ENCODE peak calls at places on chromosome 9, in seven cellular contexts. H, F, J, Q, U, E and T are unnamed samples.

GRCh38 chr9:135501261-135502167 is 1.0 kb downstream of the MRPS2 start:
- DNase-seq in F (no peak), E (no peak), H (peak), U (no peak), Q (no peak), J (no peak), T (peak)

GRCh38 chr9:71709384-71709783 is 58.9 kb downstream of the CEMIP2 start:
- DNase-seq in E (no peak), Q (no peak), U (no peak), H (no peak), F (no peak), J (no peak), T (no peak)

GRCh38 chr9:135070964-135071735 is 16.3 kb upstream of the OLFM1 start:
- DNase-seq in E (no peak), H (peak), J (no peak), Q (peak), F (no peak), U (no peak), T (no peak)

GRCh38 chr9:78552802-78553201 is 255.9 kb downstream of the PSAT1 start:
- DNase-seq in H (no peak), J (no peak), E (no peak), Q (no peak), F (no peak), U (no peak), T (no peak)

GRCh38 chr9:69922646-69923045 is 102.0 kb downstream of the CFAP95 start:
- DNase-seq in Q (no peak), J (peak), E (no peak), H (no peak), F (no peak), U (no peak), T (no peak)

GRCh38 chr9:111961011-111961410 is 64.4 kb downstream of the UGCG start:
- DNase-seq in Q (no peak), J (no peak), U (no peak), E (no peak), H (no peak), F (no peak), T (no peak)

GRCh38 chr9:76810377-76810957 is 46.2 kb downstream of the PCA3 start:
- DNase-seq in Q (no peak), E (peak), F (peak), J (peak), U (peak), H (no peak), T (no peak)

GRCh38 chr9:9352877-9353481 is 1259.8 kb downstream of the PTPRD start:
- DNase-seq in Q (no peak), J (no peak), U (peak), E (peak), F (peak), H (no peak), T (no peak)

GRCh38 chr9:89463986-89464901 is 33.7 kb downstream of the SEMA4D start:
- DNase-seq in E (no peak), H (peak), U (no peak), Q (no peak), J (no peak), F (peak), T (no peak)

GRCh38 chr9:129557192-129558036 is 63.5 kb downstream of the C9orf50 start:
- DNase-seq in E (peak), F (no peak), J (no peak), U (peak), H (no peak), Q (no peak), T (no peak)

GRCh38 chr9:74044844-74045243 is 452.3 kb upstream of the RORB start:
- DNase-seq in F (no peak), H (no peak), J (no peak), E (no peak), U (no peak), Q (no peak), T (no peak)

GRCh38 chr9:89526667-89527066 is 28.8 kb upstream of the SEMA4D start:
- DNase-seq in H (no peak), F (no peak), E (no peak), Q (no peak), U (no peak), J (no peak), T (no peak)

GRCh38 chr9:94961870-94962269 is 235.4 kb downstream of the AOPEP start:
- DNase-seq in Q (no peak), H (no peak), J (no peak), U (no peak), E (no peak), F (no peak), T (no peak)

GRCh38 chr9:94971378-94972131 is 245.1 kb downstream of the AOPEP start:
- DNase-seq in Q (no peak), U (peak), H (no peak), F (peak), J (no peak), E (no peak), T (peak)

DNA sequence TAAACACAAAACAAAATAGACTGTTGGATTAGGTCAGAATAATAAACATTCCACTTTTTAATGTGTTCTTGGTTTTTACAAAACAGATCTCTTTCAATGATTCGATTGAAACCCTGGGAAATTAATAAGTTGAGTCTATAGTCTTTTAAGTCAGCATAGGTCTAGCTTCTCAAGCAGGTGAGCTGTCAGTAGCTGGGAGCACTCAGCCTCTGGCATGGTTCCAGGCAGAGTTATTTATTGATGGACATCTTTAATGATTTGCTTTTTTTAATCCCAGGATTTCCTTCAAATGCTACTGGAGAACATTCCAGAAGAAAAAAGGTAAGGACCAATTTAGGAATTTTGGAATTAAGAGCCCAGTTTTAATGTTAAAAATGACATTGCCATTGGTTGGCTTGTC is 241.0 kb downstream of the AOPEP start:
- DNase-seq in E (no peak), J (no peak), H (no peak), F (no peak), Q (no peak), U (no peak), T (no peak)
- TF ChIP-seq CTCF in E (no peak), J (no peak), H (no peak), F (no peak), Q (no peak), U (no peak), T (no peak)

DNA sequence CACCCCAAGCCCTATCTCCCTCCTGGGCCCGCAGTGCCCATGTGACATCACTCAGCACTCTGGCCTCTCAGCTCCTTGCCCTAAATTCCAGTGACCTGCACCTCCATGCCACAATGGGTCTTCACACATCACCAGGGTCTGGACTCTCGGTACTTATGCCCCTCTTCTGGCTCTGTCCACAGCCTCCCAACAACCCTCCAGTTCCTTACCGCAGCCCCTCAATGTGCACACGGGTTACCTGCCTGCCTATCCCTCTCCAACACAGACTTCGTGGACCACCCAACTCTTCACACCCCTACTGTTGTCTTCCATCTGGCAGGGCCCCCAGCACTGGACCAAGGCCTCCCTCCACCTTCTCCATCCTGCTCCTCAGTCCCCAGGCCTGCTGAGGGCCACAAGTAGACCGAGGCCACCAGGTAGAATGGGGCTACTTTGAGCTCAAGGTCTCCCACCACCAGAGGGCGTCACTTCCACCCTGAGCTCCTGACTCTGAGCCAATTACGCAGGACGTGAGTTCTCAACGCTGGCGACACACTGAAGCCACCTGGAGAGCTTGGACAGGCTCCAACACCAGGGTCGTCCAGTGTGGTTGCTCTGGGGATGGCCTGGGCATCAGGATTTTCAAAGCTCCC is 172.1 kb downstream of the GABBR2 start:
- DNase-seq in U (peak), E (peak), J (no peak), F (peak), Q (no peak), H (no peak), T (no peak)
- TF ChIP-seq CTCF in U (peak), E (peak), J (peak), F (no peak), Q (no peak), H (no peak), T (no peak)

DNA sequence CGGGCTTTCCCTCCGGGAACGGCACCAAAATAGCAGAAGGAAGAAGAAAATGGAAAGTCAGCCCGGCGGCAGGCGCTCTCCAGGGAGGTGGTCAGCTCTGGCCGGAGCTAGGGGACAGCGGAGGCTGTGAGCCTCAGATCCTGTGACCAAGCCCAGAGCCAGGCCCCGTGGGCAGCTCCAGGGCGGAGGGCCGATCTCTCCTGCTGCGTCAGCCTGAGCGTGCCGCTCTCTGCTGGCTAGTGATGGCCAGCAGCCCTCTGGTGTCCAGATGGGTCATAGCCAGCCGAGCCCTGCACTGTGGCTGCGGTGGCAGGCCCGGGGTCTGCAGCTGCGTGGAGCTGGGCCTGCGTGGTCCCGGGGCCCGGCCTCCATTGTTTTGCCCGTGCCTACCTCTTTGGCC is 16.9 kb upstream of the NRARP start:
- DNase-seq in H (peak), Q (no peak), U (peak), J (no peak), E (peak), F (no peak), T (peak)
- TF ChIP-seq CTCF in H (peak), Q (no peak), U (peak), J (no peak), E (peak), F (no peak), T (no peak)

GRCh38 chr9:72928042-72928507 is 24.8 kb downstream of the ALDH1A1 start:
- DNase-seq in U (no peak), Q (no peak), F (no peak), H (no peak), J (no peak), E (no peak), T (no peak)

GRCh38 chr9:72926506-72926905 is 26.3 kb downstream of the ALDH1A1 start:
- DNase-seq in F (no peak), J (no peak), U (no peak), Q (no peak), H (no peak), E (no peak), T (no peak)

GRCh38 chr9:72924116-72924790 is 28.6 kb downstream of the ALDH1A1 start:
- DNase-seq in F (no peak), Q (no peak), J (no peak), U (no peak), H (no peak), E (no peak), T (no peak)

GRCh38 chr9:72925126-72925810 is 27.6 kb downstream of the ALDH1A1 start:
- DNase-seq in Q (no peak), E (no peak), F (no peak), U (no peak), J (no peak), H (no peak), T (no peak)

GRCh38 chr9:72925891-72926290 is 27.0 kb downstream of the ALDH1A1 start:
- DNase-seq in E (no peak), Q (no peak), H (no peak), J (no peak), F (no peak), U (no peak), T (no peak)
- TF ChIP-seq CTCF in E (no peak), Q (no peak), H (no peak), J (no peak), F (no peak), U (no peak), T (no peak)

GRCh38 chr9:117411547-117411946 is 3.3 kb downstream of the ASTN2 start:
- DNase-seq in U (peak), J (no peak), E (peak), F (peak), H (no peak), Q (no peak), T (peak)
- TF ChIP-seq CTCF in U (peak), J (peak), E (peak), F (peak), H (peak), Q (peak), T (peak)

GRCh38 chr9:92850898-92851297 is 26.9 kb downstream of the ZNF484 start:
- DNase-seq in U (no peak), J (no peak), H (no peak), Q (no peak), E (peak), F (no peak), T (no peak)
- TF ChIP-seq CTCF in U (no peak), J (no peak), H (peak), Q (no peak), E (peak), F (no peak), T (peak)

DNA sequence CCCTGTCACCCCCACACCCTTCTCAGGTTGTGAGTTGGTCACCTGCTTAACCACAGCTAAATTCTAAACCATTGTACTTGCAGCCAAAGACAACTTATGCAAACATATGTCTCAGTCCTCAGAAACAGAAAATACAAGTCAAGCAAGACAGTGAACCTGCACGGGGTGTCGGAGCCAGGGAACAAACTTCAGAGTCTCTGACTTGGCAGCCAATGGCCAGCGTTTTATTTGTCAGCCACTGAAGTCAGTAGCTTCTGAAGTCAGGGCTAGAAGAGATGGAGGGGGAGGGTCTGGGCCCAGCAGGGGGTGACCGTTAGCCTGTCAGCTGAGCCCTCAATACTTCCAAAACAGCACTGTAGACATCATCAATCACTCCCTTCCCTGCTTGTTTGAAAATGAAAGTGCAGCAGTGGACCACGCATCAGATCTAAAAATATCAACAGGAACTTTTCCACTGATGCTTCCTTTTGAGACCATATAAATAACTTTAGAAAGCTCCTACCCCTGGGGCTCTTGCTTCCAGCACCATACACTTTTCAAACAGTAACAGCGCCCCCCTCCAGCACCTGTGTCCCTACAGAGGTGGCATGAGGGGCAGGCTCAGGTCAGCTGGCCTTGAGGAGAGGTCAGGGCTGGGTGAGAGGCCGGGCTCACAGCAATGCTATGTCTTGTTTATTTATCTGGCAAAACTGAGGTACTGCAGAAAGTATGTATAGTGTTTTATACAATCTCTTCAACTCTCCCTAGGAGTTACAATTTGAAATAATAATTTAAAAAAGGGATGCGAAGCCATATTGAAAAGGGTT is 142.5 kb downstream of the ACER2 start:
- DNase-seq in F (no peak), H (no peak), E (peak), J (no peak), U (peak), Q (no peak), T (no peak)
- TF ChIP-seq CTCF in F (no peak), H (no peak), E (peak), J (peak), U (no peak), Q (no peak), T (no peak)

DNA sequence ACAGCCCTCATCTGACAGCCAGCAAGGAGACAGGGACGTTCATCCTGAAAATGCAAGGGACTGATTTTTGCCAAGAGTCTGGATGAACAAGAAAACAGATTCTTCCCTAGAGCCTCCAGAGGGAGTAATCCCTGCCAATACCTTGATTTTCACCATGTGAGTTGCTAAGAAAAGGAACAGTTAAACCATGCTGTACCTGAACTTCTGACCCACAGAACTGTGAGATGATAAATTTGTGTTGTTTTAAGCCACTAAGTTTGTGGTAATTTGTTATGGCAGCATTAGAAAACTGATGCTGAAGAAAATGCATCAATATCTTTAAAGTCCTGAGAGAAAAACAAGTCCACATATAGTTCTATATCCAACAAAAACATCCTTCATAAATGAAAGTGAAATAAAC is 153.9 kb upstream of the ADAMTSL1 start:
- DNase-seq in E (peak), F (no peak), H (no peak), Q (no peak), J (no peak), U (no peak), T (no peak)
- TF ChIP-seq CTCF in E (no peak), F (no peak), H (no peak), Q (no peak), J (peak), U (no peak), T (no peak)

DNA sequence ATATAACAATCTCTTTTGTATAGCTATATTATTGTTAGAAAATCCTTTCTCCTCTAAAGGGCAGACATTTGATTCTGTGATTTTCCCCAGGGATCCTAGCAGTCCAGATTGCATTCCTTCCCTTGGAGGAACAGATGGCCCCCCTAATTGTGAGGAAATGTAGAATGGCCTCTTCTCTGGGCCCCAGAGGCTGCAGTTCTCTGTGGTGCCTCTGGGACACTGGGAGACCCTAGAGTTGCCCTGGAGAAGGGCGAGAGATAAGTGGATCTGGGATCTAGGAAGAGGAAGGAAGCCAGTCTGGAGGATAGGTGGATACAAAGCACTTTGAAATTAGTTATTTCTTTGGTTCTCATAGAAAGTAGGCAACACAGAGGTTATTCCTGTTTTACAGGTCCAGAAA is 1.9 kb upstream of the HINT2 start:
- DNase-seq in E (peak), J (no peak), Q (no peak), H (no peak), U (peak), F (no peak), T (no peak)
- TF ChIP-seq CTCF in E (no peak), J (peak), Q (no peak), H (no peak), U (peak), F (no peak), T (no peak)

GRCh38 chr9:113011911-113012381 is at the start of gene ZNF883:
- DNase-seq in U (peak), Q (no peak), E (peak), J (peak), H (no peak), F (peak), T (peak)
- TF ChIP-seq CTCF in U (peak), Q (no peak), E (no peak), J (peak), H (no peak), F (no peak), T (peak)